ENCODE peak calls at places on chromosomes 11 and 22, in eight cellular contexts. E is transverse colon; R is right atrium auricular region; V is OCI-LY7; G is CD4-positive, alpha-beta T cell; F is fibroblast of mammary gland; D is psoas muscle; O is colonic mucosa. S is an unnamed sample.

GRCh38 chr11:73961321-73961720 is 10.5 kb downstream of the DNAJB13 start:
- DNase-seq in V (no peak), D (no peak), E (no peak), G (no peak), F (no peak), R (no peak), O (no peak), S (no peak)

GRCh38 chr11:114709960-114710359 is 31.6 kb downstream of the NXPE2 start:
- DNase-seq in R (no peak), F (no peak), G (no peak), D (no peak), O (no peak), E (no peak), V (no peak), S (no peak)

GRCh38 chr11:833849-834311 is 1.1 kb downstream of the CD151 start:
- DNase-seq in V (no peak), F (no peak), O (peak), R (no peak), E (peak), G (no peak), D (no peak), S (no peak)

GRCh38 chr22:30266445-30267381 is at the start of gene OSM:
- DNase-seq in F (no peak), G (peak), D (peak), E (peak), O (peak), R (peak), V (peak), S (peak)

GRCh38 chr11:117199061-117199915 is at the start of gene TAGLN:
- DNase-seq in R (peak), F (peak), O (peak), D (peak), V (no peak), G (no peak), E (peak), S (no peak)

GRCh38 chr11:33525789-33526188 is 174.8 kb downstream of the C11orf91 start:
- DNase-seq in R (no peak), O (no peak), G (no peak), D (no peak), E (no peak), V (peak), F (no peak), S (no peak)

GRCh38 chr22:20238567-20239062 is 29.5 kb downstream of the RTN4R start:
- DNase-seq in G (peak), V (peak), E (peak), O (peak), F (peak), R (no peak), D (peak), S (peak)

GRCh38 chr11:17439316-17439782 is 37.3 kb downstream of the ABCC8 start:
- DNase-seq in E (no peak), O (no peak), F (no peak), D (no peak), V (peak), G (no peak), R (no peak), S (no peak)

GRCh38 chr11:2512431-2513407 is 67.9 kb downstream of the KCNQ1 start:
- DNase-seq in R (peak), O (peak), F (no peak), V (no peak), E (peak), G (no peak), D (peak), S (peak)

GRCh38 chr11:19281041-19281440 is 40.3 kb upstream of the E2F8 start:
- DNase-seq in E (no peak), R (no peak), F (no peak), G (no peak), D (no peak), O (no peak), V (no peak), S (no peak)

GRCh38 chr11:68406318-68407313 is 53.9 kb upstream of the PPP6R3 start:
- DNase-seq in E (peak), G (no peak), O (peak), V (no peak), R (no peak), F (no peak), D (no peak), S (no peak)

GRCh38 chr22:36280379-36280778 is 27.4 kb downstream of the APOL1 start:
- DNase-seq in E (no peak), F (no peak), G (no peak), O (no peak), R (no peak), D (no peak), V (no peak), S (no peak)

GRCh38 chr22:21727768-21728167 is 7.8 kb downstream of the YPEL1 start:
- DNase-seq in V (no peak), F (no peak), D (no peak), E (no peak), O (no peak), R (no peak), G (no peak), S (no peak)

GRCh38 chr22:23122216-23122957 is 19.4 kb downstream of the RSPH14 start:
- DNase-seq in V (no peak), E (no peak), O (no peak), F (no peak), R (no peak), D (no peak), G (no peak), S (no peak)

GRCh38 chr11:61149624-61150615 is 11.3 kb downstream of the VPS37C start:
- DNase-seq in O (no peak), R (no peak), G (no peak), E (peak), V (no peak), F (no peak), D (no peak), S (no peak)

GRCh38 chr11:119896387-119897045 is 167.5 kb upstream of the NECTIN1 start:
- DNase-seq in F (no peak), G (no peak), E (no peak), D (no peak), V (no peak), R (no peak), O (no peak), S (no peak)
- TF ChIP-seq CTCF in F (no peak), G (no peak), E (no peak), D (no peak), V (no peak), R (no peak), O (no peak), S (no peak)

DNA sequence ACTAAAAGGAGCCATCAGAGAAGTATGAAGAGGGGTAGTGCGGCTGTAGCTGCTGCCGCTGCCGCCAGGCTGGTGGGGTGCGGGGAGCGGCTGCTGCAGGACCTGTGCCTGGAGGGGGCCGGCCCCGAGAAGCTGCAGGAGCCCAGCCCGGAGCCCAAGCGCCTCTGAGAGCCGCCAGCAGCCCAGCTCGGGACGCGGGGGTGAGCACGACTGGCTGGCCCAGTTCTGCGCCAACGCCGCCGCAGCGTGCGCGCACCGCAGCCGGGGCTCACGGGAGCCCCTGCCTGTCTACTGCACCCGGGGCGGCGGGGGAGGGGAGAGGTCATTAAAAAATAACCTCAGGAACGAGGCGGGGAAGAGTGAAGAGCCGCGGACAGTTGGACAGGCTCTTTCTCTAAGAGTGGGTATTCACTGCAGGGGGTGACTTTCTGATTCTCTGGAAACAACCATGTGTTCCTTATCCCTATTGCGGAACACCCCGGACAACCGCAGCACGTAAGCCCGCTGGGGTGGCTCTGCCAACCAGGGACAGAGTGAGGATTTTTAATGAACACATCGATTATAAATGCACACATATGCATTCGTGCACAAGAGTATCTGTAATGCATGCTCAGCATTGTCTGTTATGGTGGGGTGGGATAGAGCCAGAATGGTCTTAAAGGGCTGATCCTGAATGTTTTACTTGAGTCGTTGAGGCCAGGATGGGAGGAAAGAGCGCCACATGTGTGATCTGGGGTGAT is 459 bp downstream of the GAS2 start:
- DNase-seq in D (peak), V (no peak), G (peak), F (peak), O (peak), R (no peak), E (peak), S (no peak)
- TF ChIP-seq CTCF in D (no peak), V (no peak), G (no peak), F (no peak), O (no peak), R (peak), E (no peak), S (no peak)

DNA sequence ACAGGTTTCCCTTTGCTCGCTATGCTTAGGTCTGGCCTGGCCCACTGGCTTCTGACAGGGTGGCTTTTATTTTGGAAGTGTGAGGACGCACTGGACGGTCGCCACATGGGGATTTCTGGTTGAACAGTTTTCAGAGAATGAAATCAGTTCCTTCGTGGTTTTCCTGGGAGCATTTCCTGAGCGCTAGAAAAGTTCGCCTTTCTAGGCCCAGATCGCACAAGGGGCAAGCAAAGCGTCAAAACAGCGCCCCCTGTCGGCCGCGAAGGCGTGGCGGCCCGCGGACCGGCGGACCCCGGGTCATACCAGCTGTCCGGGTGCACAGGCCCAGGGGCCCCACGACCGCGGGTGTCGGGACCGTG is 12.7 kb upstream of the CYP2R1 start:
- DNase-seq in R (peak), E (peak), F (peak), V (peak), D (peak), O (peak), G (peak), S (peak)
- TF ChIP-seq CTCF in R (peak), E (peak), F (peak), V (peak), D (peak), O (peak), G (peak), S (no peak)

GRCh38 chr11:64356498-64357411 is 2.2 kb upstream of the RPS6KA4 start:
- DNase-seq in E (no peak), O (no peak), G (no peak), F (peak), D (no peak), R (no peak), V (peak), S (no peak)
- TF ChIP-seq CTCF in E (no peak), O (peak), G (no peak), F (peak), D (no peak), R (peak), V (peak), S (no peak)

GRCh38 chr22:39658367-39658766 is 87.8 kb downstream of the CACNA1I start:
- DNase-seq in O (no peak), D (no peak), E (peak), G (peak), V (no peak), R (no peak), F (no peak), S (no peak)

GRCh38 chr22:39654959-39655579 is 84.5 kb downstream of the CACNA1I start:
- DNase-seq in G (no peak), V (peak), E (no peak), D (no peak), R (no peak), F (no peak), O (no peak), S (no peak)

GRCh38 chr22:39655736-39656285 is 85.3 kb downstream of the CACNA1I start:
- DNase-seq in F (no peak), G (no peak), R (no peak), D (no peak), V (no peak), E (no peak), O (no peak), S (no peak)

GRCh38 chr22:39658806-39659463 is 88.4 kb downstream of the CACNA1I start:
- DNase-seq in V (no peak), G (no peak), F (no peak), D (no peak), O (no peak), R (no peak), E (no peak), S (no peak)

DNA sequence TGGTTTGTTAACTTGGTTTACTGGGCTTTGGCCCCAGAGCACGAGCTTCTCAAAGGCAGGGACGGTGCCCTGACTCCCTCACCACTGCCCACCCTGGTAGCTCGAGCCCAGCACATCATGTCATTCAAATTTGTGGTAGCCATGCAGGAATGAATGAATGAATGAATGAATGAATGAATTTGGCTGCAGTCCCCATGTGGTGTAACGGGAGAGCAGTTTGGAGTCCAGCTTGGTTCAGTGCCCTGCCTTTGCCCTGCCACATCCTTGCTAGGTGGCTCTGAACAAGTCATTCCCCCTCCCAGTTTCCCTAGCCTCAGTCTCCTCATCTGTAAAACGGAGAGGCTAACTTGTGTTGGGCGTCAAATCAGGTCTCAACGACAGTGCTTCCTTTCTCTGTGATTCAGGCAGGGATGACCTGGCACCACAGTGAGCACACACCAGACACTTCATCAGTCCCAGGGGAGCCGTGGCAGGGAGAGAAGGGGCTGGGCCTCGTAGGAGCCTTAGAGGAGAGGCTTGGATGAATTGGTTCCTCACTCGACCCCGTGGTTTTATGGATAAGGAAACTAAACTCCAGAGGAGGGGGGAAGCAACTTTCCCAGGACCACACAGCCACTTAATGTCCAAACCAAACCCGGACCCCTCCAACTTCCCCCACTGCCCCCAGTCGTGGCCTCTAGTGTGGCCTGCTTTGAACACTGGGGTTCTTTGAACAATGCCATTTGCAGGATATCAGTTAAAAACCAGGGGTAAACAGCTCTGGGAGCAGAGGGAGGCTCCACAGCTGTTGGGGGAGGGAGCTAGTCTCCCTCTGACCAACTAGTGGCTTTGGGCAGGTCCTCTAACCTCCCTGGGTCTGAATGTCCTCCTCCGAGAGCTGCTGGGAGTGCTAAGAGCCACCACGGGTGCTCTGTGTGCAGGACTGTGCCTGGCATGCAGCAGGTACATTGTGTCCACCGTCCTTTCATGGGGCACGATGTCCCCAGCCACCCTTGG is 86.2 kb downstream of the CACNA1I start:
- DNase-seq in V (no peak), O (no peak), F (peak), R (no peak), G (no peak), E (no peak), D (no peak), S (no peak)
- TF ChIP-seq CTCF in V (no peak), O (no peak), F (no peak), R (no peak), G (no peak), E (no peak), D (no peak), S (no peak)

DNA sequence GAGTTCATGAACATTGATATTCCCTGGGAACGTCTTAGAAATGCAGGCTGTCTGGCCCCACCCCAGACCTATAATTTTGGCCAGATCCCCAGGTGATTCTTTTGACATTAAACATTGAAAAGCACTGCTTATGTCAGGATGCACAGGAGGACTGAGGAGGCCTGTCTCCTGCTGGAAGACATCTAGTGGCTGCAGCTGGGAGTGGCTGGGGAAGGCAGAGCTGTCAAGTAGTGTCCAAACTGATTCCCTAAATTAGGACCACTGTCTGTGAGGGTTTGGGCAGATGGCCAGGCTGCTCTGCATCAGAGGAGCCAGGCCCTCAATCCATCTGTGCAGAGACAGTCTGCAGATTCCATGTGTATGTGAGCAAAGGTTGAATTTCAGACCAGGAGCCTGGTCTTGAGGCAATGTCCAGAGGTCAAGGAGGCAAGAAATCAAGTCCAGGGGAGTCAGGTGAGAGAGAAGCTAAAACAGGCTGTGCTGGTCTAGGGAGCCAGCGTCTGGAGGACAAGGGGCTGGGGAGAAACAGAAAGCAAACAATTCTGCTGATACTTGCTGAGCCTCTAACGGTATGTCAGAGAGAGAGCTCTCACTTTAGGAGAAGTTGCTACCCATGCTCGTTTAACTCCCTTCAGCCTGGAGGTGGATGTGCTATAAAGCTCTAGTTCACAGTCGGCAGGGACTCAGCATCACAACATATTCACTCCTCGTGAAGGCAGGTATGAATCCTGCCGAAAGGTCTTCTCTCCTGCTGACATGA is 15.3 kb upstream of the SYTL2 start:
- DNase-seq in G (no peak), V (peak), D (peak), E (peak), F (peak), O (no peak), R (no peak), S (no peak)
- TF ChIP-seq CTCF in G (peak), V (peak), D (peak), E (peak), F (peak), O (peak), R (peak), S (no peak)